ENCODE peak calls at places on chromosomes 13 and 19, in six cellular contexts. C is AG09309; Q is PC-3; I is heart right ventricle; M is nephron progenitor cell; B is stimulated activated CD8-positive, alpha-beta memory T cell treated with anti-CD3 and anti-CD28 coated beads, Interleukin-2, amount 100 ng/mL, for 48 hours. Z is an unnamed sample.

GRCh38 chr19:15332311-15332996 is at the start of gene BRD4:
- DNase-seq in C (no peak), B (peak; percentile 70), I (peak; percentile 64), Q (peak; percentile 62), M (peak; percentile 86), Z (peak; percentile 52)

GRCh38 chr13:113448885-113449692 is 4.2 kb downstream of the ADPRHL1 start:
- DNase-seq in C (no peak), Q (peak; percentile 93), I (peak; percentile 28), M (no peak), B (no peak), Z (peak; percentile 95)

GRCh38 chr13:95745289-95745688 is 68.3 kb downstream of the DNAJC3 start:
- DNase-seq in Q (no peak), I (no peak), C (no peak), B (no peak), M (no peak), Z (no peak)

GRCh38 chr19:57887195-57887941 is 1.5 kb downstream of the ZNF814 start:
- DNase-seq in B (no peak), Q (no peak), I (no peak), M (no peak), C (no peak), Z (no peak)

GRCh38 chr13:72537400-72537780 is 190.0 kb downstream of the MZT1 start:
- DNase-seq in I (no peak), C (no peak), Q (no peak), M (no peak), B (no peak), Z (no peak)

GRCh38 chr13:36882829-36883390 is 37.1 kb downstream of the SMAD9 start:
- DNase-seq in B (no peak), I (no peak), C (no peak), Q (no peak), M (no peak), Z (no peak)

GRCh38 chr19:32020538-32020937 is 324.9 kb upstream of the ZNF507 start:
- DNase-seq in Q (no peak), B (no peak), I (no peak), C (no peak), M (no peak), Z (no peak)

GRCh38 chr19:48842744-48843162 is 6.5 kb upstream of the HSD17B14 start:
- DNase-seq in M (peak; percentile 70), Q (peak; percentile 64), I (peak; percentile 60), C (no peak), B (no peak), Z (peak; percentile 67)

GRCh38 chr13:31263346-31263745 is 63.6 kb downstream of the B3GLCT start:
- DNase-seq in I (no peak), M (no peak), B (no peak), C (no peak), Q (no peak), Z (no peak)

GRCh38 chr13:102863590-102863989 is 17.8 kb downstream of the ERCC5 start:
- DNase-seq in Q (no peak), M (no peak), I (peak; percentile 28), B (no peak), C (no peak), Z (no peak)

GRCh38 chr19:51607077-51607476 is 23.1 kb downstream of the SIGLEC5 start:
- DNase-seq in Q (no peak), C (no peak), M (no peak), B (no peak), I (no peak), Z (no peak)

GRCh38 chr19:8097681-8098567 is 45.4 kb downstream of the CCL25 start:
- DNase-seq in I (no peak), Q (no peak), C (no peak), B (no peak), M (no peak), Z (no peak)

GRCh38 chr13:99922631-99923404 is 48.7 kb downstream of the ZIC5 start:
- DNase-seq in B (no peak), C (no peak), Q (no peak), M (no peak), I (no peak), Z (no peak)

GRCh38 chr19:609001-609340 is 19.3 kb downstream of the HCN2 start:
- DNase-seq in M (no peak), C (no peak), Q (peak; percentile 8), I (no peak), B (no peak), Z (peak; percentile 48)

GRCh38 chr19:5826531-5827341 is 12.8 kb downstream of the FUT6 start:
- DNase-seq in Q (peak; percentile 81), B (no peak), I (peak; percentile 70), M (peak; percentile 89), C (no peak), Z (peak; percentile 88)

GRCh38 chr19:42497492-42498226 is 30.6 kb downstream of the CEACAM1 start:
- DNase-seq in Q (no peak), M (peak; percentile 25), I (no peak), C (no peak), B (no peak), Z (no peak)

GRCh38 chr19:38115264-38115802 is 108.7 kb downstream of the DPF1 start:
- DNase-seq in B (no peak), M (no peak), I (no peak), Q (no peak), C (no peak), Z (no peak)

GRCh38 chr19:31334849-31335624 is 14.2 kb downstream of the TSHZ3 start:
- DNase-seq in B (no peak), Q (no peak), I (no peak), M (no peak), C (no peak), Z (no peak)

GRCh38 chr13:84439108-84439507 is 556.8 kb upstream of the SLITRK1 start:
- DNase-seq in I (no peak), M (no peak), C (peak; percentile 38), Q (no peak), B (no peak), Z (peak; percentile 56)

GRCh38 chr13:20475927-20476691 is 49.5 kb downstream of the CRYL1 start:
- DNase-seq in C (no peak), B (peak; percentile 38), M (no peak), Q (no peak), I (no peak), Z (no peak)

GRCh38 chr13:90968510-90968909 is 379.0 kb upstream of the MIR17HG start:
- DNase-seq in Q (peak; percentile 65), I (no peak), B (no peak), M (peak; percentile 28), C (no peak), Z (peak; percentile 46)

GRCh38 chr13:109121826-109122225 is 492.4 kb downstream of the MYO16 start:
- DNase-seq in M (no peak), Q (no peak), I (no peak), C (no peak), B (no peak), Z (no peak)

GRCh38 chr19:11578342-11579142 is 1.1 kb upstream of the ACP5 start:
- DNase-seq in I (peak; percentile 54), M (peak; percentile 29), C (no peak), B (no peak), Q (no peak), Z (no peak)

GRCh38 chr19:46056536-46056935 is 15.7 kb upstream of the IGFL4 start:
- DNase-seq in M (no peak), I (no peak), B (no peak), Q (no peak), C (no peak), Z (peak; percentile 61)